ENCODE peak calls at places on chromosomes 12 and 14, in six cellular contexts. One of them, this sample, is unnamed.
A peak's percentile ranks its signal among the peaks of the same experiment; 100 is the strongest.

GRCh38 chr12:29427964-29428363 is 47.0 kb upstream of the ERGIC2 start:
- DNase-seq in activated naive CD8-positive, alpha-beta T cell treated with anti-CD3 and anti-CD28 coated beads for 36 hours: no peak
- DNase-seq in sciatic nerve: no peak
- DNase-seq in SW480: peak; percentile 36
- DNase-seq in iris pigment epithelial cell: no peak
- DNase-seq in GM23338: peak; percentile 49
- DNase-seq in this sample: no peak

GRCh38 chr12:125113800-125114199 is 48.6 kb downstream of the AACS start:
- DNase-seq in activated naive CD8-positive, alpha-beta T cell treated with anti-CD3 and anti-CD28 coated beads for 36 hours: no peak
- DNase-seq in sciatic nerve: no peak
- DNase-seq in SW480: no peak
- DNase-seq in iris pigment epithelial cell: no peak
- DNase-seq in GM23338: no peak
- DNase-seq in this sample: no peak

GRCh38 chr14:60133487-60133886 is 31.7 kb downstream of the DHRS7 start:
- DNase-seq in activated naive CD8-positive, alpha-beta T cell treated with anti-CD3 and anti-CD28 coated beads for 36 hours: no peak
- DNase-seq in sciatic nerve: no peak
- DNase-seq in SW480: no peak
- DNase-seq in iris pigment epithelial cell: no peak
- DNase-seq in GM23338: no peak
- DNase-seq in this sample: no peak

GRCh38 chr12:57240069-57240921 is 10.7 kb downstream of the STAC3 start:
- DNase-seq in activated naive CD8-positive, alpha-beta T cell treated with anti-CD3 and anti-CD28 coated beads for 36 hours: peak; percentile 79
- DNase-seq in sciatic nerve: no peak
- DNase-seq in SW480: peak; percentile 94
- DNase-seq in iris pigment epithelial cell: peak; percentile 41
- DNase-seq in GM23338: peak; percentile 67
- DNase-seq in this sample: no peak

GRCh38 chr14:94655169-94655710 is 43.0 kb downstream of the SERPINA3 start:
- DNase-seq in activated naive CD8-positive, alpha-beta T cell treated with anti-CD3 and anti-CD28 coated beads for 36 hours: no peak
- DNase-seq in sciatic nerve: no peak
- DNase-seq in SW480: no peak
- DNase-seq in iris pigment epithelial cell: no peak
- DNase-seq in GM23338: no peak
- DNase-seq in this sample: no peak

GRCh38 chr12:26187429-26187828 is 7.9 kb upstream of the SSPN start:
- DNase-seq in activated naive CD8-positive, alpha-beta T cell treated with anti-CD3 and anti-CD28 coated beads for 36 hours: no peak
- DNase-seq in sciatic nerve: no peak
- DNase-seq in SW480: no peak
- DNase-seq in iris pigment epithelial cell: no peak
- DNase-seq in GM23338: peak; percentile 65
- DNase-seq in this sample: no peak

GRCh38 chr12:64797156-64797555 is 27.3 kb upstream of the TBC1D30 start:
- DNase-seq in activated naive CD8-positive, alpha-beta T cell treated with anti-CD3 and anti-CD28 coated beads for 36 hours: no peak
- DNase-seq in sciatic nerve: no peak
- DNase-seq in SW480: no peak
- DNase-seq in iris pigment epithelial cell: no peak
- DNase-seq in GM23338: no peak
- DNase-seq in this sample: no peak

GRCh38 chr14:49579841-49580240 is 6.3 kb downstream of the RPS29 start:
- DNase-seq in activated naive CD8-positive, alpha-beta T cell treated with anti-CD3 and anti-CD28 coated beads for 36 hours: no peak
- DNase-seq in sciatic nerve: no peak
- DNase-seq in SW480: no peak
- DNase-seq in iris pigment epithelial cell: no peak
- DNase-seq in GM23338: no peak
- DNase-seq in this sample: no peak

GRCh38 chr14:66025779-66026178 is 460.4 kb upstream of the CCDC196 start:
- DNase-seq in activated naive CD8-positive, alpha-beta T cell treated with anti-CD3 and anti-CD28 coated beads for 36 hours: no peak
- DNase-seq in sciatic nerve: no peak
- DNase-seq in SW480: no peak
- DNase-seq in iris pigment epithelial cell: no peak
- DNase-seq in GM23338: no peak
- DNase-seq in this sample: no peak

GRCh38 chr14:61812347-61813100 is 50.3 kb downstream of the SNAPC1 start:
- DNase-seq in activated naive CD8-positive, alpha-beta T cell treated with anti-CD3 and anti-CD28 coated beads for 36 hours: peak; percentile 23
- DNase-seq in sciatic nerve: no peak
- DNase-seq in SW480: no peak
- DNase-seq in iris pigment epithelial cell: no peak
- DNase-seq in GM23338: peak; percentile 73
- DNase-seq in this sample: peak; percentile 32

GRCh38 chr12:6824962-6825381 is 3.2 kb upstream of the P3H3 start:
- DNase-seq in activated naive CD8-positive, alpha-beta T cell treated with anti-CD3 and anti-CD28 coated beads for 36 hours: no peak
- DNase-seq in sciatic nerve: no peak
- DNase-seq in SW480: no peak
- DNase-seq in iris pigment epithelial cell: peak; percentile 45
- DNase-seq in GM23338: no peak
- DNase-seq in this sample: no peak

GRCh38 chr12:133080619-133081407 is at the start of gene ZNF140:
- DNase-seq in activated naive CD8-positive, alpha-beta T cell treated with anti-CD3 and anti-CD28 coated beads for 36 hours: peak; percentile 97
- DNase-seq in sciatic nerve: peak; percentile 96
- DNase-seq in SW480: peak; percentile 92
- DNase-seq in iris pigment epithelial cell: peak; percentile 98
- DNase-seq in GM23338: peak; percentile 99
- DNase-seq in this sample: peak; percentile 98

GRCh38 chr14:68312884-68313725 is 479.8 kb downstream of the ZFP36L1 start:
- DNase-seq in activated naive CD8-positive, alpha-beta T cell treated with anti-CD3 and anti-CD28 coated beads for 36 hours: peak; percentile 19
- DNase-seq in sciatic nerve: no peak
- DNase-seq in SW480: no peak
- DNase-seq in iris pigment epithelial cell: no peak
- DNase-seq in GM23338: no peak
- DNase-seq in this sample: no peak